ENCODE peak calls at places on chromosome 20, in five cellular contexts. H is progenitor cell of endocrine pancreas, X is neural crest cell, G is foreskin fibroblast, W is AG20443. B is an unnamed sample.

GRCh38 chr20:33465536-33466302 is 22.2 kb upstream of the SNTA1 start:
- DNase-seq in X (peak), H (no peak), G (no peak), W (no peak), B (no peak)

GRCh38 chr20:63158845-63159244 is 57.1 kb downstream of the YTHDF1 start:
- DNase-seq in X (no peak), H (no peak), G (no peak), W (no peak), B (no peak)

GRCh38 chr20:61875221-61875885 is 190.3 kb downstream of the TAF4 start:
- DNase-seq in G (no peak), H (no peak), W (no peak), X (peak), B (no peak)

GRCh38 chr20:61937963-61938838 is 127.5 kb downstream of the TAF4 start:
- DNase-seq in W (no peak), G (no peak), H (no peak), X (no peak), B (no peak)

GRCh38 chr20:63056236-63057132 is 49.7 kb upstream of the BHLHE23 start:
- DNase-seq in H (peak), W (peak), G (no peak), X (peak), B (no peak)

GRCh38 chr20:62733250-62733842 is 24.7 kb downstream of the NTSR1 start:
- DNase-seq in H (no peak), X (no peak), G (no peak), W (no peak), B (no peak)

GRCh38 chr20:64035933-64036345 is at the start of gene C20orf204:
- DNase-seq in H (no peak), X (no peak), W (no peak), G (no peak), B (no peak)

GRCh38 chr20:48102076-48102787 is 317.0 kb upstream of the SULF2 start:
- DNase-seq in G (no peak), W (no peak), X (no peak), H (no peak), B (no peak)

GRCh38 chr20:44695295-44696230 is 19.6 kb upstream of the CCN5 start:
- DNase-seq in X (no peak), G (peak), H (no peak), W (no peak), B (peak)

GRCh38 chr20:35547319-35547718 is 5.4 kb downstream of the ERGIC3 start:
- DNase-seq in X (no peak), H (no peak), W (no peak), G (no peak), B (no peak)

GRCh38 chr20:52536841-52537400 is 345.3 kb upstream of the ZFP64 start:
- DNase-seq in X (no peak), W (no peak), H (no peak), G (no peak), B (no peak)

GRCh38 chr20:43840382-43841070 is 74.1 kb upstream of the TOX2 start:
- DNase-seq in X (no peak), W (peak), G (no peak), H (no peak), B (no peak)

GRCh38 chr20:3213226-3213625 is 3.9 kb downstream of the ITPA start:
- DNase-seq in G (no peak), X (no peak), W (no peak), H (no peak), B (no peak)

GRCh38 chr20:19823971-19824370 is 65.9 kb downstream of the RIN2 start:
- DNase-seq in H (no peak), W (no peak), X (no peak), G (no peak), B (no peak)

GRCh38 chr20:12265662-12266061 is 348.0 kb downstream of the BTBD3 start:
- DNase-seq in G (no peak), H (no peak), X (no peak), W (no peak), B (no peak)

GRCh38 chr20:54026300-54027064 is 43.9 kb downstream of the BCAS1 start:
- DNase-seq in G (no peak), H (no peak), X (no peak), W (no peak), B (peak)

GRCh38 chr20:63309261-63310071 is 16.5 kb downstream of the COL20A1 start:
- DNase-seq in G (no peak), X (peak), W (peak), H (peak), B (peak)

GRCh38 chr20:32440069-32440757 is 82.1 kb downstream of the ASXL1 start:
- DNase-seq in W (no peak), H (no peak), X (no peak), G (no peak), B (no peak)

GRCh38 chr20:3068986-3069900 is 2.2 kb upstream of the OXT start:
- DNase-seq in W (no peak), X (no peak), G (peak), H (no peak), B (peak)

GRCh38 chr20:14526891-14527290 is 189.5 kb upstream of the FLRT3 start:
- DNase-seq in H (no peak), X (no peak), G (no peak), W (no peak), B (no peak)

GRCh38 chr20:62699741-62700140 is 8.9 kb upstream of the NTSR1 start:
- DNase-seq in G (no peak), H (no peak), W (no peak), X (no peak), B (no peak)

GRCh38 chr20:44683263-44684046 is 31.7 kb upstream of the CCN5 start:
- DNase-seq in H (peak), W (peak), X (peak), G (no peak), B (peak)

GRCh38 chr20:51569815-51570741 is 27.6 kb upstream of the NFATC2 start:
- DNase-seq in G (no peak), H (no peak), W (peak), X (no peak), B (no peak)

B was measured in renal cortical epithelial cell.